ENCODE peak calls at places on chromosomes 12 and 14, in five cellular contexts. Y, Q, S, L and I are unnamed samples.
A peak's percentile ranks its signal among the peaks of the same experiment; 100 is the strongest.

GRCh38 chr12:54983536-54984102 is 943 bp downstream of the TESPA1 start:
- DNase-seq in S (no peak), Y (no peak), Q (no peak), L (no peak), I (no peak)

GRCh38 chr14:103721334-103722120 is 5.9 kb downstream of the ZFYVE21 start:
- DNase-seq in L (peak; percentile 95), Y (no peak), S (no peak), Q (no peak), I (no peak)

GRCh38 chr12:119624971-119625370 is 31.4 kb downstream of the TMEM233 start:
- DNase-seq in S (no peak), Y (no peak), Q (no peak), L (no peak), I (no peak)

GRCh38 chr14:73740921-73741326 is 26.7 kb upstream of the PNMA1 start:
- DNase-seq in S (peak; percentile 87), Y (peak; percentile 92), Q (peak; percentile 92), L (peak; percentile 91), I (no peak)

GRCh38 chr14:67491741-67492504 is 3.4 kb upstream of the TMEM229B start:
- DNase-seq in Y (no peak), S (no peak), L (no peak), Q (no peak), I (no peak)

GRCh38 chr14:64478634-64479250 is 13.4 kb downstream of the AKAP5 start:
- DNase-seq in Y (no peak), S (no peak), L (peak; percentile 64), Q (no peak), I (peak; percentile 34)

GRCh38 chr14:52355526-52355925 is 41.4 kb downstream of the PTGER2 start:
- DNase-seq in Q (no peak), Y (no peak), L (peak; percentile 26), S (no peak), I (no peak)

GRCh38 chr14:106491851-106492250 is 965.5 kb downstream of the TMEM121 start:
- DNase-seq in L (peak; percentile 9), S (no peak), Y (peak; percentile 25), Q (no peak), I (no peak)

GRCh38 chr12:131222271-131223139 is 268.8 kb downstream of the ADGRD1 start:
- DNase-seq in S (no peak), Q (no peak), L (no peak), Y (no peak), I (peak; percentile 11)

DNA sequence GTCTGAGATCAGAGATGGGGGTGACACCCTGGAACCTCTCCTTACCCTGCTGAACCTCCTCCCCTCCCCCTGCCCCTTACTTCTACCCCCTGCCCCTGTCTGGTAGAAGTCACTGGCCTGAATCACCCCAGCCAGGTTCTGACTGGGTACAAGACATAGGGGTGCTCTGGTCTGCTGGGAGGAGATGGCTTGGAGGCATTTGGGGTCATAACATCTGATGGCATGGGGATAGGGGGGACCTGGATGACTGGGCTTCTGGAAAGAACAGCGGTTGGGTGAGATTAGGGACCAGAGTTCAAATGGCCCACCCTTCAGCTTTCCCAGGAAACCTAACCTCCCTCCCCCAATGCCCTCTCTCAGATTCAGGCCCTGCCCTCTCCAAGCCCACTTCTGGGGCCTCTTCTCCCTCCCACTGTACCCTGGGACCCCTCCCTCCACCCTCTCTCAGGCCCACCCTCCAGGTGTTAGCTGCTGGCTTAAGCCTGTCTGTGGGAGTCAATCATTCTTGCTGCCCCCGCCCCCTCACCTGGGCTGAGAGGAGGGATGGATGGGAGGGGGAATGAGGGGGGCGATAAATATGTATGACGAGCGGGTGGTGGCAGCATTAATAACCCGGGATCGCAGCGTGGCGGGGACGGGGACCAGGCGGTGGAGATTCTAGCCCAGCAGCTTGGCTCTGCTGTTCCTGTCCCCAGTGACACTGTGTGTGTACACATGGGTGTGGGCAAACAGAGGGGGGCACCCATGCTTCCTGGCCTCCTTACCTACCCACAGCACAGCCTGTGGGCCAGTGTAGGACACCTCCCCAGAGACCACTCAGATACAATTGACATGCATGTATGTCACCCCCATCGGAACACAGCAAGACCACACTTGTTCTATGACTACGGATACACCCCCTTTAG is 5.9 kb downstream of the NXPH4 start:
- DNase-seq in S (no peak), Q (no peak), L (no peak), Y (no peak), I (no peak)
- H3K27me3 ChIP-seq in S (peaks cover 12% of the 10 kb centered on the region), Q (peaks cover 50% of the 10 kb centered on the region), L (no peaks in the 10 kb centered on the region), Y (peaks cover 98% of the 10 kb centered on the region), I (peaks cover 76% of the 10 kb centered on the region)

DNA sequence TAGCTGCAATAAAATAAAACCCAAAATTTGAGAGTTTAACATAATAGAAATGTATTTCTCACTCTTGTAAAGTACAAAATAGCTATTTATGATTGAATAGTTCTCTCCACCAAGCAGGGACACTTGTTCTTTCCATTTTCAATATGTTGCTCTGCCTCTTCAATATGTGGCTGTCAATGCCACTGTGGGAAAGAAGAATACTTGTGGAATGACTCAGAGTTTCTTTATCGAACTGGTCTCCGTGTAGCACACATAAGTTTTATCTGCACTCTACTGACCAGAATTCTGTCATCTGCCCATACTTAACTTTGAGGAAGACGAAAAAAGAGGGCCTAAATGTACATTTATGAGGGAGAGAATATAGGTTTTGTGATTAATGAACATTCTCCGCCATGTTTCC is 256.9 kb downstream of the ATXN7L3B start:
- DNase-seq in S (no peak), Y (no peak), L (peak; percentile 47), Q (no peak), I (no peak)
- H3K4me1 ChIP-seq in S (no peaks in the 10 kb centered on the region), Y (no peaks in the 10 kb centered on the region), L (no peaks in the 10 kb centered on the region), Q (no peaks in the 10 kb centered on the region), I (no peaks in the 10 kb centered on the region)

GRCh38 chr14:57069702-57070101 is 199.0 kb downstream of the EXOC5 start:
- DNase-seq in Y (no peak), L (no peak), Q (no peak), S (no peak), I (no peak)
- H3K27me3 ChIP-seq in Y (peaks cover 28% of the 10 kb centered on the region), L (peaks cover 90% of the 10 kb centered on the region), Q (no peaks in the 10 kb centered on the region), S (no peaks in the 10 kb centered on the region), I (no peaks in the 10 kb centered on the region)

DNA sequence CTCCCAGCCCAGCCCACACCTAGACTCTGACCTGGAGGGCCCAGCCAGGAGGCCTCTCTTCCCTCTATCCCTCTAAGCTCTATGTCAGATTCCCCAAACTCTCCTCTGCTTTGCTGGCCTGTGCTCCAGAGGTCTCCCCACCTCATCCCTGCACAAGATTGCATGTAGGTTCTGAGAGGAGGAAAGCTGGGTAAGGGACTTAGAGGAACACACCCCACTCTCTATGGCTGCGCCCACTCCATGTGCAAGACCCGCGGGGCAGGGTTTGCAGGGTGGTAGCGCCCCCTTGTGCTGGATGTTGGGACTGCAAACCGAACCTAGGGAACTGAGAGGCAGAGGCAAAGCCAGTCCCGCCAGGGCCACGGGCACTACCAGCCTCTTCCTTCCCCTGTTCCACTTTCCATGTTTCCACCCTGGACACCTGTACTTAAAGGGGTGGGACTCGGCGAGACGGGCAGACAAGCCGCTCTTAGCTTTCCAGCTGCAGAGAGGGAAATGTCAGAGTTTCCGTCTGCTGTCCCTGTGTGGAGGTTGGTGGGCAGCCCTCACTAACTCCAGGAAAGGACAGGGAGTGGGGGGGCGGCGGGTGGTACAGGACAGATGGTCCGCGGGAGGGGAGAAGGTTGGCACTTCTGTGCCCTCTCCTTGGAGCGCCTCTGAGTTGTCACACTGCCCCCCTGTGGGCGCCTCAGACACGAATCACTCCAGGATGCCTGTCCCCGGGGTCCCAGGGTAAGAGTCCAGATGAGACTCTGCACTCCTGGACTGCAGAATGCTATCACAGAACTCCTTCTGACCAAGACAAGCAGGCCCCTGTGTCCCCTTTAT is 16.8 kb downstream of the MMP14 start:
- DNase-seq in Q (peak; percentile 94), S (peak; percentile 94), Y (peak; percentile 96), L (peak; percentile 93), I (peak; percentile 87)
- H3K4me1 ChIP-seq in Q (peaks cover 55% of the 10 kb centered on the region), S (peaks cover 34% of the 10 kb centered on the region), Y (peaks cover 33% of the 10 kb centered on the region), L (peaks cover 40% of the 10 kb centered on the region), I (peaks cover 3% of the 10 kb centered on the region)

DNA sequence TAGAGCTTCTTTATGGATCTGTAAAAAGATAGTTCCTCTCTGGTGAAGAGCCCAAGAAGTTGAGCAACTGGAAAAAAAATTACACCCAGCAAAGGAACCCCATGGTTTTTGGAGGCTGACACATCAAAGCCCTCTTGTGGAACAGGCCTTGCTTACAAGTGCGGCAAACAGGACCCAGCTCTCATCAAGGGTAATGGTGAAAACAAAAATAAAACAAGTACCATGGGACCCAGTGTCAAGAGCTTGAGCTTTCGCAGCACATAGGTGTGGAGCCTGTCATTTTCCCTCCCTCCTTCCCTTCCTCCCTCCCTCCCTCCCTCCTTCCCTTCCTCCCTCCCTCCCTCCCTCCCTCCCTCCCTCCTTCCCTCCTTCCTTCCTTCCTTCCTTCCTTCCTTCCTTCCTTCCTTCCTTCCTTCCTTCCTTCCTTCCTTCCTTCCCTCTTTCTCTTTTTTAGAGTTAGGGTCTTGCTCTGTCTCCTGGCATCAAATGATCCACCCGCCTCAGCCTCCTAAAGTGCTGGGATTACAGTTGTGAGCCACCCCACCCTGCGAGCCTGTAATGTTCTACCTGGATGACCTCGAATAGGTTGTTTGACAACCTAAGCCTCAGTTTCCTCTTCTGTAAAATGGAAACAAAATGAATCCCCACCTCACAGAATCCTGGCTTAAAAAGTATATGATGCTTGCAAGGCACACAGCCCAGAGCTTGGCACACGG is 114.3 kb upstream of the RPH3A start:
- DNase-seq in Q (no peak), Y (no peak), L (no peak), S (no peak), I (no peak)
- H3K27me3 ChIP-seq in Q (no peaks in the 10 kb centered on the region), Y (peaks cover 16% of the 10 kb centered on the region), L (peaks cover 95% of the 10 kb centered on the region), S (no peaks in the 10 kb centered on the region), I (no peaks in the 10 kb centered on the region)

GRCh38 chr14:75860561-75861160 is 121.1 kb downstream of the TGFB3 start:
- DNase-seq in S (no peak), Y (no peak), Q (no peak), L (no peak), I (no peak)

GRCh38 chr14:75861161-75861621 is 120.6 kb downstream of the TGFB3 start:
- DNase-seq in S (peak; percentile 56), L (peak; percentile 56), Y (no peak), Q (no peak), I (no peak)

GRCh38 chr14:75859746-75860145 is 122.0 kb downstream of the TGFB3 start:
- DNase-seq in S (no peak), Q (no peak), Y (no peak), L (no peak), I (no peak)

GRCh38 chr14:75866981-75867380 is 114.8 kb downstream of the TGFB3 start:
- DNase-seq in S (no peak), Y (no peak), L (no peak), Q (no peak), I (no peak)

DNA sequence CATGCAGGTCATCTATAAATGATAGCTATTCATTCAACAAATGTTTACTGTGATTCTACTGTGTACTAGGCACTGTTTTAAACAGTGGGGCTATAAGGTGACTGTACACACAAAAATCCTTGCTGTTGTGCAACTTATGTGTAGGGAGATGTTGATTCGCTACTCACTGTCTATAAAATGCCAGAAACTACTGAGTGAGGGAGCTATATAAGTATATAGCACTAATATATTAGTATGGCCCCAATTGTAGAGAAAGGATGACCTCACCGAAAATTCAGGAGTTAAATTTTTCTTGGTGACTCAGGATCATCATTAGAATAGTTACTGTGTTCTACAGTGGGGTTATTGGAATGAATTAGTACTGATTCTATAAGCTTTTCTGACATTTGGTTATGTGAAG is 117.4 kb downstream of the TGFB3 start:
- DNase-seq in L (peak; percentile 97), Q (no peak), Y (no peak), S (no peak), I (no peak)
- H3K4me1 ChIP-seq in L (peaks cover 81% of the 10 kb centered on the region), Q (peaks cover 66% of the 10 kb centered on the region), Y (peaks cover 6% of the 10 kb centered on the region), S (no peaks in the 10 kb centered on the region), I (no peaks in the 10 kb centered on the region)